ENCODE peak calls at places on chromosomes 2 and 18, in six cellular contexts. Z is GM10248, D is BJ, R is nephron progenitor cell, P is HCT116, T is heart right ventricle. H is an unnamed sample.

GRCh38 chr2:190716176-190716807 is 67.4 kb downstream of the NAB1 start:
- DNase-seq in Z (no peak), D (no peak), R (no peak), P (no peak), T (no peak), H (no peak)

GRCh38 chr18:21896732-21897336 is 156.2 kb downstream of the MIB1 start:
- DNase-seq in Z (no peak), D (no peak), R (no peak), P (no peak), T (no peak), H (no peak)

GRCh38 chr2:155377178-155377780 is 678.8 kb downstream of the KCNJ3 start:
- DNase-seq in Z (no peak), D (no peak), R (no peak), P (peak; percentile 35), T (no peak), H (no peak)

GRCh38 chr2:84704505-84705244 is 176.2 kb downstream of the TRABD2A start:
- DNase-seq in Z (no peak), D (no peak), R (no peak), P (no peak), T (no peak), H (no peak)

GRCh38 chr18:69659142-69659651 is 258.5 kb downstream of the DOK6 start:
- DNase-seq in Z (no peak), D (no peak), R (no peak), P (no peak), T (no peak), H (no peak)

GRCh38 chr2:224520064-224520463 is 65.1 kb downstream of the CUL3 start:
- DNase-seq in Z (peak; percentile 30), D (peak; percentile 44), R (no peak), P (no peak), T (no peak), H (no peak)

GRCh38 chr2:240989451-240990265 is 8.8 kb upstream of the SNED1 start:
- DNase-seq in Z (no peak), D (no peak), R (peak; percentile 53), P (peak; percentile 48), T (no peak), H (no peak)

GRCh38 chr18:23994361-23994902 is 20.1 kb upstream of the TTC39C start:
- DNase-seq in Z (no peak), D (peak; percentile 97), R (no peak), P (peak; percentile 18), T (no peak), H (peak; percentile 91)

GRCh38 chr2:105610444-105611327 is 134.0 kb upstream of the NCK2 start:
- DNase-seq in Z (no peak), D (no peak), R (no peak), P (no peak), T (no peak), H (no peak)

GRCh38 chr2:238425979-238426567 is 654 bp upstream of the ASB1 start:
- DNase-seq in Z (no peak), D (no peak), R (peak; percentile 44), P (peak; percentile 28), T (no peak), H (no peak)

GRCh38 chr2:216635171-216635570 is 2.0 kb downstream of the IGFBP2 start:
- DNase-seq in Z (no peak), D (no peak), R (no peak), P (no peak), T (no peak), H (no peak)

GRCh38 chr2:113158884-113159553 is 14.8 kb upstream of the PSD4 start:
- DNase-seq in Z (no peak), D (peak; percentile 11), R (no peak), P (no peak), T (no peak), H (no peak)

GRCh38 chr2:118554616-118555015 is 292.8 kb downstream of the EN1 start:
- DNase-seq in Z (no peak), D (no peak), R (no peak), P (no peak), T (no peak), H (no peak)

GRCh38 chr18:68462766-68463165 is 252.1 kb downstream of the TMX3 start:
- DNase-seq in Z (no peak), D (no peak), R (no peak), P (no peak), T (no peak), H (no peak)

GRCh38 chr2:196168181-196168580 is 3.2 kb downstream of the STK17B start:
- DNase-seq in Z (no peak), D (no peak), R (no peak), P (no peak), T (no peak), H (no peak)

GRCh38 chr2:224764565-224765236 is 48.5 kb upstream of the CCDC195 start:
- DNase-seq in Z (peak; percentile 18), D (no peak), R (no peak), P (no peak), T (no peak), H (no peak)

GRCh38 chr2:26585966-26586365 is 55.2 kb downstream of the CIB4 start:
- DNase-seq in Z (no peak), D (no peak), R (no peak), P (no peak), T (no peak), H (no peak)

GRCh38 chr2:218000137-218000536 is 2.7 kb downstream of the TNS1 start:
- DNase-seq in Z (no peak), D (peak; percentile 47), R (no peak), P (no peak), T (no peak), H (no peak)

GRCh38 chr2:195710407-195710806 is 53.4 kb downstream of the SLC39A10 start:
- DNase-seq in Z (no peak), D (peak; percentile 22), R (no peak), P (no peak), T (no peak), H (peak; percentile 67)

GRCh38 chr2:224938670-224939309 is 103.5 kb downstream of the DOCK10 start:
- DNase-seq in Z (no peak), D (no peak), R (no peak), P (no peak), T (no peak), H (no peak)

GRCh38 chr2:237790353-237790752 is 8.2 kb upstream of the RBM44 start:
- DNase-seq in Z (no peak), D (no peak), R (no peak), P (no peak), T (no peak), H (no peak)

GRCh38 chr18:63063171-63063570 is 256.4 kb downstream of the BCL2 start:
- DNase-seq in Z (no peak), D (no peak), R (no peak), P (no peak), T (no peak), H (no peak)

GRCh38 chr18:1094408-1094807 is 189.7 kb downstream of the ADCYAP1 start:
- DNase-seq in Z (no peak), D (no peak), R (no peak), P (no peak), T (no peak), H (no peak)

GRCh38 chr2:200600549-200601212 is 14.9 kb downstream of the AOX1 start:
- DNase-seq in Z (no peak), D (no peak), R (no peak), P (no peak), T (no peak), H (no peak)

DNA sequence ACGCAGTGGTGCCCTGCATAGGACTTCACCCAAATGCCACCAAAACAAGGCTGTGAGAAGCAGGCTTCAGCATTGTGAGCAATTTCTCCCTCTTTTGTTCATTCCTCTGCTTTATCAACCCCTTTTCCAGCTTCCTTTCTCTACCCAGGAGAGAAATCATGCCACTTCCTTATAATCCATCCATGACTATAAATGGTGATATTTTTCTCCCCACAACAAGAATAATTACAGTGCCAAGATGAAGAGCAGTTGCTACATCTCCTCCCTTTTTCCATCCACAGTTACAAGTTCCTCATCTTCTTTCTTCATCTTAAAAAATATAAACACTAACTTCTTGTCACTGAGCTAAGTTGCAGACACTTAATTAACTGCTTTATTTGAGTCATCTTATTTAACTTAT is 167.2 kb downstream of the ANTXR1 start:
- DNase-seq in Z (no peak), D (no peak), R (no peak), P (no peak), T (no peak), H (no peak)
- TF ChIP-seq CTCF in Z (no peak), D (no peak), R (no peak), P (no peak), T (no peak), H (no peak)

GRCh38 chr2:69582582-69583176 is 60.9 kb downstream of the AAK1 start:
- DNase-seq in Z (no peak), D (no peak), R (no peak), P (no peak), T (no peak), H (no peak)
- TF ChIP-seq CTCF in Z (no peak), D (no peak), R (no peak), P (no peak), T (no peak), H (no peak)

DNA sequence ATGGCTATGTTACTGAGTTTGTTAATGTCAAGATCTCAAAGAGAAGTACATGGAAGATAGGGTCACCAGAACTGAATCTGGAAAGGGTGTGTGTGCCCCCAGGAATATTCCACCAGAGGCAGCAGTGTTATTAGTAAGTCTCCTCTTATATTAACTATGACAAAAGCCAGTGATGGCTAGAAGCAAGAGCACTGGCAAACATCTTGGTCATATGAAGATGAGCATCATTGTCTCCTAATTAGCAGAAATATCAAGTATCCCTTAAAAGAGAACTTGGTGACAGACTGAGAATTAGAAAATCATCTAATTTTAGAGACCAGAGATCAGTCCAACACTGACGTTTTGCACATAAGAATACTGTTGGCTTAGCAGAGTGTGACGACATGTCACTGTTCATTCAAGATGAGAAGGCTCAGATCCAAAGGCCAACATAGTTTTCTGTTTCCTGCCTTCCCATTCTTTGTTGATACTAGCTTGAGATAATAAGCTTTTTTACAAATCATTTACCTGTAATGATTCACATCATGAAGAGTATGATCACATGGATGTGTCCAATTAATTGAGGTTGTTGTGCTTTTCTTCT is 44.3 kb downstream of the MAPRE2 start:
- DNase-seq in Z (no peak), D (no peak), R (no peak), P (no peak), T (no peak), H (no peak)
- TF ChIP-seq CTCF in Z (no peak), D (no peak), R (no peak), P (no peak), T (no peak), H (no peak)

DNA sequence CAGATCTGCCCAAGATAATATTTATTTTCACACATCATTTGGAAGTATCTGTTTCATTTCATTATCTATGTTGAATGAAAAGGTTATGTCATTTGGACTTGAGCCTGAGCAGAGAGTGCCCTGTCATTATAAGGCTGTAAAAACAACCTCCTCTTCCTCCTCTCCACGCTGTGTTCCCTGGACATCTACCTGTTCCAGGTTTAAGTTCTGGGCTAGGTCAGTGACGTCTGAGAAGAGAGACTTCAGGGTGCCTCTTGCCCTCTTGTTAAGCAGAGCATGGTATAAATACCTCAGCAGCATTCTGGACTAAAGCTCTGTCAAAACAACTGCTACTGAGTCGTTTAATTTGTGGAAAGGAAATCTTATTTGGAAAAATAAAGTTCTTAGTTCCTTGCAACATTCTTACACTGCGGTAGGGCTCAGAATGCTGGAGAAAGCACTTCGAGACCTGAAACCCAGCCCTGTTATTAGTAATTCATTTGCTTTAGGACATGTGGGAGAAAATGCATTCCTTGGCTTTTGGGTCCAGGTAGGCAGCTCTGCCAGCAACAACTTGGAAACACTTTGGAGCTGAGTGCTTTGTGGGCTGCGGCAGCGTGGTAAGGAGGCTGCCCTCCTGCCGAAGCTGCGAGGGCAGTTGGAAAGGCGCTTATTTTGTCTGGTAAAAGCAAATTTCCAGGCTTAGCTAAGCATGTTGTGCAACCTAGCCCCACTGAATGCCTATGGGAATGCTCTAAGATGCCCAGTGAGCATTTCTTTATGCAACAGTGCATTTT is 91.8 kb upstream of the NEDD4L start:
- DNase-seq in Z (no peak), D (no peak), R (no peak), P (no peak), T (no peak), H (no peak)
- TF ChIP-seq CTCF in Z (no peak), D (no peak), R (no peak), P (no peak), T (no peak), H (no peak)

GRCh38 chr18:34821669-34822210 is 111.6 kb downstream of the DTNA start:
- DNase-seq in Z (no peak), D (no peak), R (no peak), P (no peak), T (no peak), H (no peak)
- TF ChIP-seq CTCF in Z (no peak), D (no peak), R (no peak), P (no peak), T (no peak), H (peak; percentile 8)